ENCODE peak calls at places on chromosome 19, in ten cellular contexts. F is non-pigmented ciliary epithelial cell; P is activated T-helper 1 cell treated with anti-CD3 and anti-CD28 coated beads, Interleukin-12 subunit alpha, Interleukin-12 subunit beta, Interleukin-2, Interleukin-4 antibody, amounts not matched to agents 30 ng/mL and 10 ng/mL and 1 ng/mL, durations not matched to agents 14 hours and 24 hours and 36 hours; I is stimulated activated CD4-positive, alpha-beta T cell treated with anti-CD3 and anti-CD28 coated beads, Interleukin-15, amount 100 ng/mL, for 48 hours; V is T-helper 1 cell; Y is EL; B is fibroblast of the aortic adventitia; W is stimulated activated CD8-positive, alpha-beta memory T cell treated with anti-CD3 and anti-CD28 coated beads, Interleukin-7, amount 100 ng/mL, for 24 hours; M is activated CD4-positive, CD25-positive, alpha-beta regulatory T cell treated with anti-CD3 and anti-CD28 coated beads, Interleukin-2, amount 50 U/mL, for 16 hours; S is left lobe of liver. H is an unnamed sample.

GRCh38 chr19:17806945-17807344 is 12.0 kb downstream of the B3GNT3 start:
- DNase-seq in F (no peak), P (no peak), I (no peak), V (no peak), Y (no peak), B (no peak), W (no peak), M (no peak), S (no peak), H (no peak)

GRCh38 chr19:53844849-53845246 is 20.7 kb upstream of the NLRP12 start:
- DNase-seq in F (no peak), P (no peak), I (no peak), V (no peak), Y (no peak), B (no peak), W (no peak), M (no peak), S (no peak), H (no peak)

GRCh38 chr19:5006201-5006600 is 37.3 kb downstream of the KDM4B start:
- DNase-seq in F (no peak), P (no peak), I (no peak), V (no peak), Y (peak; percentile 32), B (peak; percentile 48), W (no peak), M (no peak), S (peak; percentile 74), H (no peak)

GRCh38 chr19:33622505-33622808 is 704 bp downstream of the CHST8 start:
- DNase-seq in F (no peak), P (no peak), I (no peak), V (no peak), Y (no peak), B (no peak), W (no peak), M (no peak), S (no peak), H (no peak)

GRCh38 chr19:50817941-50818858 is 5.4 kb downstream of the KLK1 start:
- DNase-seq in F (no peak), P (peak; percentile 56), I (no peak), V (no peak), Y (peak; percentile 32), B (no peak), W (peak; percentile 43), M (peak; percentile 16), S (no peak), H (peak; percentile 11)

GRCh38 chr19:6161271-6161850 is 25.9 kb downstream of the ACSBG2 start:
- DNase-seq in F (no peak), P (peak; percentile 60), I (peak; percentile 27), V (peak; percentile 36), Y (peak; percentile 6), B (no peak), W (peak; percentile 2), M (peak; percentile 1), S (no peak), H (no peak)

GRCh38 chr19:1503089-1503924 is 9.5 kb downstream of the ADAMTSL5 start:
- DNase-seq in F (no peak), P (peak; percentile 55), I (peak; percentile 57), V (no peak), Y (peak; percentile 63), B (peak; percentile 31), W (peak; percentile 41), M (peak; percentile 34), S (no peak), H (peak; percentile 14)

GRCh38 chr19:28920269-28921066 is 292.5 kb downstream of the UQCRFS1 start:
- DNase-seq in F (no peak), P (no peak), I (no peak), V (no peak), Y (no peak), B (no peak), W (no peak), M (no peak), S (no peak), H (no peak)

GRCh38 chr19:4362871-4363545 is 19.6 kb downstream of the MPND start:
- DNase-seq in F (no peak), P (no peak), I (no peak), V (no peak), Y (no peak), B (no peak), W (no peak), M (no peak), S (peak; percentile 50), H (no peak)

GRCh38 chr19:39110263-39110967 is 15.2 kb upstream of the PAK4 start:
- DNase-seq in F (no peak), P (peak; percentile 52), I (peak; percentile 44), V (peak; percentile 38), Y (peak; percentile 40), B (peak; percentile 39), W (peak; percentile 64), M (peak; percentile 56), S (peak; percentile 70), H (no peak)

GRCh38 chr19:5832049-5832448 is 7.5 kb downstream of the FUT6 start:
- DNase-seq in F (no peak), P (no peak), I (no peak), V (no peak), Y (no peak), B (no peak), W (no peak), M (no peak), S (no peak), H (no peak)

GRCh38 chr19:35345671-35346111 is 2.0 kb upstream of the FFAR1 start:
- DNase-seq in F (no peak), P (no peak), I (no peak), V (no peak), Y (no peak), B (no peak), W (no peak), M (no peak), S (peak; percentile 37), H (no peak)

GRCh38 chr19:50020481-50020880 is 4.7 kb downstream of the VRK3 start:
- DNase-seq in F (no peak), P (no peak), I (no peak), V (no peak), Y (no peak), B (no peak), W (no peak), M (no peak), S (no peak), H (no peak)

GRCh38 chr19:3544742-3545668 is 6.0 kb downstream of the TEKTIP1 start:
- DNase-seq in F (no peak), P (peak; percentile 66), I (peak; percentile 53), V (peak; percentile 48), Y (peak; percentile 58), B (peak; percentile 49), W (peak; percentile 70), M (peak; percentile 56), S (peak; percentile 79), H (no peak)